ENCODE peak calls at places on chromosomes 6 and 20, in eight cellular contexts. C is stimulated activated naive B cell treated with anti-CD40 and anti-IgM and Interleukin-4, amounts not matched to agents 10 μg/mL and 1 μg/mL and 100 μg/mL, for 72 hours; H is CD8-positive, alpha-beta memory T cell; J is neuronal stem cell; B is NCI-H1105; N is lower lobe of right lung; R is stomach; O is glutamatergic neuron. P is an unnamed sample.

GRCh38 chr6:3630258-3630828 is 121.2 kb downstream of the PXDC1 start:
- DNase-seq in N (no peak), H (no peak), R (no peak), J (no peak), O (no peak), B (no peak), C (no peak), P (no peak)

GRCh38 chr6:170434114-170434820 is 118.8 kb downstream of the PSMB1 start:
- DNase-seq in H (no peak), C (no peak), O (no peak), R (no peak), B (no peak), N (no peak), J (no peak), P (no peak)

GRCh38 chr6:45586216-45587171 is 208.8 kb upstream of the SUPT3H start:
- DNase-seq in O (no peak), J (no peak), H (peak; percentile 33), N (no peak), B (no peak), R (no peak), C (no peak), P (no peak)

GRCh38 chr6:131231103-131231502 is 95.8 kb downstream of the AKAP7 start:
- DNase-seq in C (no peak), O (no peak), N (no peak), B (no peak), H (no peak), R (no peak), J (no peak), P (no peak)

GRCh38 chr6:145904878-145905277 is 59.3 kb downstream of the SHPRH start:
- DNase-seq in J (no peak), O (no peak), R (no peak), H (no peak), N (no peak), B (no peak), C (no peak), P (no peak)

GRCh38 chr20:49635829-49636228 is 67.9 kb upstream of the PTGIS start:
- DNase-seq in H (no peak), C (no peak), O (no peak), J (no peak), B (no peak), N (no peak), R (no peak), P (no peak)

GRCh38 chr20:61538481-61539265 is 286.6 kb downstream of the CDH4 start:
- DNase-seq in H (no peak), N (no peak), B (no peak), R (no peak), J (no peak), C (no peak), O (no peak), P (no peak)

GRCh38 chr6:38212579-38212978 is 393.1 kb downstream of the ZFAND3 start:
- DNase-seq in N (no peak), O (peak; percentile 47), J (peak; percentile 20), B (peak; percentile 72), R (no peak), C (no peak), H (no peak), P (peak; percentile 99)

GRCh38 chr6:158911746-158912158 is 88.2 kb downstream of the RSPH3 start:
- DNase-seq in N (no peak), J (no peak), R (peak; percentile 37), H (no peak), B (no peak), O (no peak), C (peak; percentile 41), P (peak; percentile 97)

GRCh38 chr6:131281471-131282270 is 146.4 kb downstream of the AKAP7 start:
- DNase-seq in O (no peak), B (no peak), J (peak; percentile 40), N (peak; percentile 51), C (peak; percentile 13), H (peak; percentile 25), R (no peak), P (peak; percentile 83)

GRCh38 chr20:16945619-16946018 is 197.5 kb downstream of the OTOR start:
- DNase-seq in N (no peak), B (no peak), R (no peak), O (no peak), C (no peak), H (no peak), J (no peak), P (no peak)

GRCh38 chr20:58538752-58539151 is 23.6 kb upstream of the APCDD1L start:
- DNase-seq in R (no peak), C (no peak), J (no peak), O (no peak), B (no peak), H (no peak), N (no peak), P (no peak)

GRCh38 chr6:43260791-43261190 is 17.5 kb downstream of the TTBK1 start:
- DNase-seq in H (no peak), C (no peak), J (no peak), N (no peak), R (no peak), B (no peak), O (no peak), P (no peak)

GRCh38 chr6:54525731-54526130 is 217.5 kb downstream of the TINAG start:
- DNase-seq in O (no peak), J (no peak), N (no peak), B (no peak), R (no peak), C (no peak), H (no peak), P (no peak)

GRCh38 chr6:113526995-113527394 is 330.1 kb upstream of the MARCKS start:
- DNase-seq in C (no peak), J (no peak), O (no peak), H (no peak), R (no peak), N (no peak), B (no peak), P (no peak)

GRCh38 chr6:152305672-152306071 is 331.5 kb downstream of the SYNE1 start:
- DNase-seq in O (no peak), C (no peak), R (no peak), N (no peak), H (no peak), J (no peak), B (no peak), P (no peak)

GRCh38 chr6:70592391-70593117 is 25.8 kb downstream of the SDHAF4 start:
- DNase-seq in J (peak; percentile 4), B (no peak), O (no peak), C (no peak), R (no peak), H (no peak), N (no peak), P (no peak)

GRCh38 chr6:124056884-124057283 is 253.2 kb downstream of the NKAIN2 start:
- DNase-seq in N (no peak), R (no peak), C (no peak), B (peak; percentile 92), H (no peak), J (no peak), O (no peak), P (peak; percentile 98)

GRCh38 chr6:41505084-41506049 is 40.8 kb upstream of the FOXP4 start:
- DNase-seq in C (peak; percentile 56), J (no peak), R (peak; percentile 75), N (peak; percentile 70), B (peak; percentile 70), H (no peak), O (peak; percentile 38), P (peak; percentile 60)

GRCh38 chr6:35808688-35809087 is 3.5 kb downstream of the LHFPL5 start:
- DNase-seq in R (no peak), B (peak; percentile 99), C (no peak), J (no peak), H (no peak), N (no peak), O (peak; percentile 58), P (peak; percentile 76)

GRCh38 chr6:37110455-37111155 is 59.3 kb upstream of the PIM1 start:
- DNase-seq in H (no peak), J (no peak), B (no peak), N (no peak), O (no peak), C (no peak), R (no peak), P (no peak)

P was measured in NCI-H146.